ENCODE peak calls at places on chromosomes 11 and 22, in nine cellular contexts. K, E, B, V, U, Q, L, D and Y are unnamed samples.
A peak's percentile ranks its signal among the peaks of the same experiment; 100 is the strongest.

GRCh38 chr11:87358461-87358860 is 320.7 kb downstream of the TMEM135 start:
- DNase-seq in K (no peak), E (no peak), B (no peak), V (no peak), U (no peak), Q (no peak), L (no peak), D (no peak), Y (no peak)

GRCh38 chr11:47271961-47272661 is 2.2 kb downstream of the MADD start:
- DNase-seq in K (no peak), E (no peak), B (peak; percentile 51), V (no peak), U (no peak), Q (no peak), L (no peak), D (no peak), Y (no peak)

GRCh38 chr11:117582491-117582890 is 214.5 kb downstream of the DSCAML1 start:
- DNase-seq in K (no peak), E (no peak), B (no peak), V (no peak), U (no peak), Q (no peak), L (no peak), D (no peak), Y (no peak)

GRCh38 chr22:39612811-39613548 is 42.4 kb downstream of the CACNA1I start:
- DNase-seq in K (peak; percentile 32), E (no peak), B (no peak), V (no peak), U (no peak), Q (no peak), L (no peak), D (no peak), Y (no peak)

GRCh38 chr22:23693979-23694680 is 3.3 kb downstream of the RGL4 start:
- DNase-seq in K (no peak), E (no peak), B (no peak), V (no peak), U (no peak), Q (no peak), L (no peak), D (no peak), Y (no peak)

GRCh38 chr11:130609121-130610035 is 160.9 kb downstream of the ADAMTS15 start:
- DNase-seq in K (no peak), E (no peak), B (peak; percentile 84), V (peak; percentile 32), U (no peak), Q (no peak), L (peak; percentile 71), D (no peak), Y (no peak)

GRCh38 chr11:81033779-81034550 is 1593.1 kb upstream of the TENM4 start:
- DNase-seq in K (no peak), E (no peak), B (peak; percentile 16), V (no peak), U (no peak), Q (no peak), L (no peak), D (no peak), Y (no peak)

GRCh38 chr11:88100161-88100560 is 75.1 kb downstream of the RAB38 start:
- DNase-seq in K (no peak), E (peak; percentile 2), B (no peak), V (no peak), U (no peak), Q (no peak), L (no peak), D (no peak), Y (no peak)

GRCh38 chr11:2412323-2412722 is 11.8 kb downstream of the TSSC4 start:
- DNase-seq in K (no peak), E (no peak), B (no peak), V (no peak), U (no peak), Q (no peak), L (no peak), D (no peak), Y (no peak)

GRCh38 chr11:393219-394033 is 583 bp upstream of the PKP3 start:
- DNase-seq in K (no peak), E (no peak), B (no peak), V (no peak), U (peak; percentile 57), Q (no peak), L (peak; percentile 53), D (no peak), Y (no peak)

GRCh38 chr11:75760710-75761493 is 7.7 kb upstream of the DGAT2 start:
- DNase-seq in K (no peak), E (peak; percentile 44), B (no peak), V (no peak), U (peak; percentile 36), Q (no peak), L (no peak), D (no peak), Y (no peak)

GRCh38 chr22:36333632-36334031 is 54.1 kb downstream of the MYH9 start:
- DNase-seq in K (peak; percentile 18), E (no peak), B (no peak), V (no peak), U (no peak), Q (no peak), L (no peak), D (no peak), Y (no peak)

GRCh38 chr22:36332623-36333331 is 55.0 kb downstream of the MYH9 start:
- DNase-seq in K (peak; percentile 67), E (peak; percentile 64), B (no peak), V (peak; percentile 44), U (peak; percentile 79), Q (peak; percentile 18), L (peak; percentile 61), D (no peak), Y (no peak)

GRCh38 chr22:36334838-36335603 is 52.7 kb downstream of the MYH9 start:
- DNase-seq in K (peak; percentile 59), E (no peak), B (no peak), V (no peak), U (peak; percentile 86), Q (no peak), L (no peak), D (no peak), Y (peak; percentile 33)

GRCh38 chr22:36335621-36336020 is 52.1 kb downstream of the MYH9 start:
- DNase-seq in K (peak; percentile 32), E (no peak), B (no peak), V (no peak), U (no peak), Q (no peak), L (no peak), D (no peak), Y (no peak)

GRCh38 chr22:36334081-36334831 is 53.5 kb downstream of the MYH9 start:
- DNase-seq in K (peak; percentile 41), E (no peak), B (no peak), V (peak; percentile 64), U (no peak), Q (peak; percentile 25), L (peak; percentile 75), D (no peak), Y (no peak)
- TF ChIP-seq CTCF in K (no peak), E (peak; percentile 28), B (peak; percentile 7), V (no peak), U (peak; percentile 40), Q (no peak), L (no peak), D (no peak), Y (no peak)

DNA sequence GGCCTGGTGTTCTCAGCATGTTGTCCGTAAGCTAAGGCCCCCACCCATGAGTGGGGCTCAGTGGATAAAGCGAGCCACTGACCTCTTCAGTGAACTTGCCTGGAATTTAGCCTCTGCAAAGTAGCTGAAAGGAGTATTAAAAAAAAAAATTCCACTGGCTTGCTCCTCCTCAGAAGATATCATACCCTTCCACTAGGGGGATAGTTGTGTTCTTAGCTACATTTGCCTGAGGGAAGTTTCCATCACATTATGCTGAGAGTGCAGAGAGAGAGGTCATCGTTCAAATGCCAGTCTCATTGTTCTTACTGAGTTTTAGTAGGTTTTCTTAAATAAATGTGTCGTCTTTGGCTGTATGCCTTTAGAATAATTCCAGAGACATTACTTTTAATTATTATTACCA is 879.7 kb downstream of the JRKL start:
- DNase-seq in K (no peak), E (no peak), B (no peak), V (no peak), U (no peak), Q (no peak), L (no peak), D (no peak), Y (no peak)
- TF ChIP-seq CTCF in K (no peak), E (no peak), B (no peak), V (peak; percentile 45), U (peak; percentile 18), Q (peak; percentile 66), L (no peak), D (peak; percentile 54), Y (peak; percentile 63)

DNA sequence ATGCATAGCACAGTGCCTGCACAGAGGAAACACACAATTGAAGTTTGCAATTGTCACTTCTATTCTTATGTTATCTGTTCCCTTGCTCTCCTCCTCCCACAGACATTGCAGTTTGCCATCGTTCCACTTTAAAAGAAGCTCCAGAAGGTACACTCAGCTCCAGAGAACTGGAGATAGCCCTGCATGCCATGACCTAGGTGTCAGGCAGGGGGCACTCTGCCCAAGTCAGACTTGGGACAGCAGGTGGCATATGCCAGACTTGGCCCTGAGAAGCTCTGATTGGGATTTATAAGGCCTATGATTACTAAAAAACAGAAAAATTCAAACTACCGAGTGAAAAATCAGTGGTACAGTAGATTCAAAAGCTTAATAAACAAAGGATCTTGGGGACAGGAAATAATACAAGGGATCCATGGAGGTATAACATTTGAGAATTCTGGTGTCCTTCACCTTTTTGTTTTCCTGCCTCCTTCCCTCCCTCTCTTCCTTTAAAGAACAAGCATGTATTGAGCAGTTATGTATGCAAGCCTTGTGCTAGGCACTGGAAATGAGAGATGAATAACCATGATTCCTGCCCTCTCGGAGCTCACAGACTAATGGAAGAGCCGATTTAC is 40.0 kb downstream of the TENM4 start:
- DNase-seq in K (no peak), E (no peak), B (peak; percentile 28), V (peak; percentile 72), U (peak; percentile 38), Q (peak; percentile 63), L (peak; percentile 51), D (no peak), Y (peak; percentile 41)
- TF ChIP-seq CTCF in K (no peak), E (peak; percentile 18), B (peak; percentile 56), V (peak; percentile 82), U (peak; percentile 75), Q (peak; percentile 69), L (peak; percentile 59), D (peak; percentile 78), Y (peak; percentile 68)

GRCh38 chr11:132564120-132564519 is 968.2 kb downstream of the OPCML start:
- DNase-seq in K (no peak), E (no peak), B (no peak), V (no peak), U (no peak), Q (no peak), L (no peak), D (no peak), Y (no peak)
- TF ChIP-seq CTCF in K (no peak), E (no peak), B (no peak), V (no peak), U (no peak), Q (no peak), L (no peak), D (no peak), Y (no peak)

GRCh38 chr11:36540998-36541397 is 26.8 kb upstream of the RAG1 start:
- DNase-seq in K (no peak), E (peak; percentile 67), B (peak; percentile 60), V (peak; percentile 25), U (peak; percentile 31), Q (peak; percentile 66), L (no peak), D (no peak), Y (no peak)
- TF ChIP-seq CTCF in K (no peak), E (peak; percentile 46), B (peak; percentile 54), V (no peak), U (peak; percentile 36), Q (no peak), L (peak; percentile 40), D (no peak), Y (peak; percentile 30)

GRCh38 chr22:28800308-28801041 is at the start of gene XBP1:
- DNase-seq in K (peak; percentile 86), E (peak; percentile 95), B (peak; percentile 93), V (peak; percentile 91), U (peak; percentile 95), Q (peak; percentile 95), L (peak; percentile 96), D (peak; percentile 89), Y (peak; percentile 89)
- TF ChIP-seq CTCF in K (no peak), E (no peak), B (no peak), V (no peak), U (no peak), Q (no peak), L (no peak), D (no peak), Y (no peak)